ENCODE peak calls at places on chromosomes 1 and 21, in four cellular contexts. Y is HCT116, U is IMR-90, C is A549. P is an unnamed sample.

GRCh38 chr1:226882631-226883409 is 12.4 kb downstream of the PSEN2 start:
- DNase-seq in Y (no peak), U (peak), C (no peak), P (no peak)

GRCh38 chr1:65395887-65396612 is 24.4 kb upstream of the LEPR start:
- DNase-seq in Y (no peak), U (peak), C (no peak), P (no peak)

GRCh38 chr1:160124709-160125478 is 9.3 kb downstream of the ATP1A2 start:
- DNase-seq in Y (peak), U (peak), C (peak), P (no peak)

GRCh38 chr1:101051688-101052638 is 26.4 kb upstream of the DPH5 start:
- DNase-seq in Y (no peak), U (no peak), C (no peak), P (no peak)

GRCh38 chr1:78779831-78780230 is 130.2 kb downstream of the IFI44 start:
- DNase-seq in Y (no peak), U (peak), C (no peak), P (no peak)

GRCh38 chr1:58325797-58326196 is 220.7 kb downstream of the OMA1 start:
- DNase-seq in Y (no peak), U (no peak), C (no peak), P (no peak)

GRCh38 chr1:12059722-12060464 is 3.2 kb upstream of the TNFRSF8 start:
- DNase-seq in Y (no peak), U (no peak), C (no peak), P (no peak)

GRCh38 chr1:232267092-232267836 is 362.7 kb downstream of the SIPA1L2 start:
- DNase-seq in Y (no peak), U (no peak), C (no peak), P (no peak)

GRCh38 chr1:43902058-43902831 is 31.4 kb upstream of the ARTN start:
- DNase-seq in Y (no peak), U (no peak), C (no peak), P (no peak)

GRCh38 chr1:7003676-7004075 is 218.4 kb downstream of the CAMTA1 start:
- DNase-seq in Y (no peak), U (no peak), C (no peak), P (no peak)

GRCh38 chr1:104646233-104646632 is 896.5 kb downstream of the AMY1C start:
- DNase-seq in Y (no peak), U (no peak), C (no peak), P (no peak)

GRCh38 chr1:207897188-207897587 is 13.7 kb downstream of the CD34 start:
- DNase-seq in Y (no peak), U (no peak), C (no peak), P (peak)

GRCh38 chr1:108670131-108670773 is 9.4 kb upstream of the HENMT1 start:
- DNase-seq in Y (no peak), U (no peak), C (no peak), P (no peak)

GRCh38 chr1:185670187-185670627 is 64.0 kb upstream of the HMCN1 start:
- DNase-seq in Y (no peak), U (peak), C (no peak), P (no peak)

GRCh38 chr21:25329227-25329626 is 278.1 kb downstream of the MRPL39 start:
- DNase-seq in Y (no peak), U (peak), C (no peak), P (no peak)

GRCh38 chr1:54428838-54429513 is 22.8 kb upstream of the SSBP3 start:
- DNase-seq in Y (no peak), U (no peak), C (no peak), P (peak)

GRCh38 chr1:169371400-169371799 is 3.4 kb downstream of the BLZF1 start:
- DNase-seq in Y (no peak), U (no peak), C (no peak), P (no peak)

GRCh38 chr21:45270306-45270821 is 17.3 kb downstream of the POFUT2 start:
- DNase-seq in Y (no peak), U (no peak), C (no peak), P (no peak)

GRCh38 chr1:157540852-157541251 is 11.5 kb downstream of the FCRL5 start:
- DNase-seq in Y (no peak), U (no peak), C (no peak), P (no peak)

GRCh38 chr1:232599178-232600041 is 30.5 kb downstream of the SIPA1L2 start:
- DNase-seq in Y (no peak), U (peak), C (no peak), P (peak)

GRCh38 chr1:35762204-35762603 is 7.6 kb downstream of the CLSPN start:
- DNase-seq in Y (no peak), U (no peak), C (no peak), P (no peak)

GRCh38 chr1:38859561-38860463 is at the start of gene RRAGC:
- DNase-seq in Y (peak), U (peak), C (peak), P (peak)

GRCh38 chr1:15012822-15013221 is 140.7 kb upstream of the TMEM51 start:
- DNase-seq in Y (no peak), U (no peak), C (no peak), P (no peak)

GRCh38 chr1:171434717-171435346 is 50.5 kb upstream of the PRRC2C start:
- DNase-seq in Y (no peak), U (peak), C (peak), P (no peak)

GRCh38 chr1:227944066-227944930 is 3.4 kb downstream of the WNT9A start:
- DNase-seq in Y (no peak), U (no peak), C (no peak), P (no peak)

GRCh38 chr1:151326619-151327222 is 495 bp downstream of the PI4KB start:
- DNase-seq in Y (no peak), U (peak), C (peak), P (peak)

DNA sequence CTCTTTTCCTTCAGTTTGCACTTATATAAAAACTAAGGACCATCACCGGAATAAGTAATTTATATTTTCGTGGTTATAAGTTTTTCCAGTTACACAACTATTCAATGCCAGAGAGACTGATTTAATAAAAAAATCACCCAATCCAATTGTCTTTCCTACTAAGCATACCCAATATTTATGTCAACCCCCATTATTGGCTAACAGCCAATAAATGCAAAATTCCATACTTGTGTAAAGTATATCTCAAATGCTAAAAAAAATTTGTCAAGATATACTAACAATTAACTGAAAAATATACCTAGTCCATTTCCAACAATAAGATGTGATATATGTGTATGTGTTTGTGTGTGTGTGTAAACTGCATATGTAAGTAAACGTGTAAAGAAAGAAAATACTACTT is 117.4 kb downstream of the AGBL4 start:
- DNase-seq in Y (no peak), U (no peak), C (no peak), P (no peak)
- H3K4me3 ChIP-seq in Y (no peak), U (no peak), C (no peak), P (no peak)

DNA sequence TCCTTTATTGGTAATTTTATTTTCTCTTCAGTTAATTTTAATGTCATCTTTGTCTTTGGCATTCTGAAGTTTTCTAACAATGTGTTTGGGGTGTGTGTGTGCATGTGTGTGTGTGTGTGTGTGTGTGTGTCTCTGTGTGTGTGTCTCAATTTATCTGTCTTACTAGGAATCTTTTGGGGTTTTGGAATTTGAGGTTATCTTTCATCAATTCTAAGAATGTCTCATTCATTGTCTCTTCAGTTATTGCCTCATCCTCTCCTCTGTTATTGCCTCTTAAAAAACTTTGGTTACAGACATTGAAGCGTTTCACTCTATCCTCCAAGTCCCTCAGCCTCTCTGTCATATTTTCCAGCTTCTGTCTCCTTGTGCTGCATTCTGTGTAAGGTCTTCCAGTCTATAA is 18.1 kb upstream of the SAMD13 start:
- DNase-seq in Y (no peak), U (no peak), C (no peak), P (no peak)
- TF ChIP-seq RAD21 in Y (no peak), U (no peak), C (no peak), P (no peak)

DNA sequence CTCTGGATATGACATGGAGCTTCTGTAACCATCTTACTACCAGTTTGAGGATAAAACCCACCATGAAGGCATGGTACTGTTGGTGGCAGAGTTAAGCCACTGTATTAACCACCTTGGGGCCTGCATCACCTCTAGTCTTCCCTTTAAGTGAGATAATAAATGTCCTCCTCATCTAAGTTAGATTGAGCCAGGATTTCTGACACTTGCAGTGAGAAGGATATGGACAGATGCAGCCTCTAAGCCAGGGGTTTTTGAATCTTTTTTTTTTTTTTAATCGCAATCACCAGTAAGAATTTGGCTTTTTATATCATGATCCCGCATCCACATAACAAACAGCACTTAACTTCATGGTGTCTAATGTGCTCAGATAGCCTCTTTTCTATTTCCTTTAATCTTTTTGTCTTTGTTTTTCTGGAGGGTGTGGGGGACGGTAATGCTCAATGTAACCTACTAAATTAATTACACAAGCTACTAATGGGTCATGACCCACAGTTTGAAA is 42.2 kb downstream of the ATP1A1 start:
- DNase-seq in Y (no peak), U (no peak), C (no peak), P (no peak)
- H3K4me3 ChIP-seq in Y (no peak), U (no peak), C (no peak), P (no peak)

GRCh38 chr1:89780721-89781120 is 40.1 kb upstream of the LRRC8D start:
- DNase-seq in Y (peak), U (peak), C (peak), P (peak)
- TF ChIP-seq RAD21 in Y (peak), U (peak), C (peak), P (peak)

DNA sequence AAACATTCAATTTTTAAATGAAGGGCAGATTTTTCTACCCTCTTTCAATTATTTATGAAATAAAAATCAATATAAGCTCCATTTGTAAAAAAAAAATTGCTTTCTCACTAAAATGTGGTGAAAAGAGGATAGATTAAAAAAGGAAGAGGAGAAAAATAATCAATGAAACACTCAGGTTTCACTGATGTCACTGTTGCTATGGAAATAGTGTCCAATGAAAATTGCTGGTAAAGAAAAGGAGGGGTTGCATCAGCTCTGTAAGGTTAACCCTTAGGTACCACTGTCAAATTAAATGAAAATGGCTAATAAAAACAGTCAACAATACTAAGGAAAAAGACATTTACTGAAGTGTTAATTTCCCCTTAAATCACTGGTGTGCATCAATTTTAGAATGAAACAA is 91.6 kb upstream of the TTC39A start:
- DNase-seq in Y (peak), U (peak), C (peak), P (peak)
- H3K4me3 ChIP-seq in Y (no peak), U (no peak), C (no peak), P (peak)

DNA sequence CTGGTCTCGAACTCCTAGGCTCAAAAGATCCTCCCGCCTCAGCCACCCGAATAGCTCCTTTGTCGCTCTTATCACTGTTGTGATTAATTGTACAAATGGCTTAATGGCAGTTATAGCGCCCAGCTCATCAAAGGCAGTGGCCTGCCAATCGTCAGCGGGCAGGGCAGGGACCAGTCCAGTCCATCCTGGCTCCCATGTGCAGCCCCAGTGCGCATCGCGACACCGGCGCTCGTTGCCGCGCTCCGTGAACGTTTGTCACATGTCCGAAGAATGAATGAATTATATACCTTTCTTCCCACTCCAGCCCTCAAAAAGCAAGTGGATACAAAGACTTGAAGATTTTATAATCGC is 18.4 kb downstream of the MTX1 start:
- DNase-seq in Y (no peak), U (peak), C (peak), P (peak)
- TF ChIP-seq RAD21 in Y (no peak), U (no peak), C (no peak), P (no peak)

DNA sequence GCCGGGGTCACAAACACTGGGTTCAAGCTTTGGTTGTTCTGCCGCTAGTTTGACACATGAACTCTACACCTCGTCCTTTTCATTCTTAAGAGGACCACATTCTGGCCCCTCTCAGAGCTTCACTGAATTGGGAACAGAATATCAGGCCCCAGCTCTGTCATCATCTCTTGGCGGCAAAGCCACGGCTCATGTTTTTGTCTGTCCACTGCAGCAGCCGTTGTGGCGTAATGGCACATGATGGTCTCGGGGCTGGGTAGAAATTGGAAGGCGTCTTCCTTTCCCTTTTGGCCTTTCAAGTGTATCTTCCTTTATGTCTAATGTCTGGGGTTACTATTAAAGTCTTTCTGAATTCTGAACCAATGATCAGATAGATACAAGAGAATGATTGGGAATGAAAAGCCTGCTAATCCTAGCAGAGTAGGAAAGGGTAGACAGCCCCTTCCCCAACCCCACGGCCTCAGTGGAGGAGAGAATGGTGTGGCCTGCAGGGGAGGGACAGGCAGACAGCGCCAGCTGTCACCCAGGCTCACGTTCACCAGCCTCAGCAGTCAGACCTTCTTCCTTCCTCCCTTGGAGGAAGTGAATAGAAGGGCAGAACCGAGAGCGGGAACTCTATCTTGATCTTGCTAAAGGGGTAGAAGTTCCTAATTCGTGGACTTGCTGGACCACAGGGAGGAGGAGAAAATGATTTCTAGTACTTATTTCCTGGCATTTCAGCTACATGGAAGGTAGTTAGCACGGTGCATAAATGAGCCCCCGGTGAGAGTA is 498.1 kb downstream of the KIF26B start:
- DNase-seq in Y (no peak), U (no peak), C (no peak), P (no peak)
- H3K4me3 ChIP-seq in Y (no peak), U (no peak), C (no peak), P (no peak)

GRCh38 chr1:67306547-67306946 is 1.1 kb upstream of the IL12RB2 start:
- DNase-seq in Y (no peak), U (no peak), C (no peak), P (no peak)

GRCh38 chr1:67304023-67304422 is 3.6 kb upstream of the IL12RB2 start:
- DNase-seq in Y (no peak), U (no peak), C (no peak), P (no peak)

GRCh38 chr1:67308136-67308535 is 463 bp downstream of the IL12RB2 start:
- DNase-seq in Y (no peak), U (no peak), C (no peak), P (no peak)

GRCh38 chr1:67312630-67313029 is 5.0 kb downstream of the IL12RB2 start:
- DNase-seq in Y (no peak), U (no peak), C (no peak), P (no peak)

GRCh38 chr1:67307251-67308060 is at the start of gene IL12RB2:
- DNase-seq in Y (no peak), U (no peak), C (no peak), P (peak)
- TF ChIP-seq RAD21 in Y (no peak), U (no peak), C (no peak), P (no peak)

P was measured in SK-N-SH.